ENCODE peak calls at places on chromosomes 5 and 9, in eight cellular contexts. L, N, Z, O, U, X, D and J are unnamed samples.

GRCh38 chr5:40355181-40355580 is 324.5 kb upstream of the PTGER4 start:
- DNase-seq in N (no peak), U (no peak), Z (no peak), O (no peak), X (no peak), L (no peak), D (no peak), J (no peak)

GRCh38 chr9:11757408-11757807 is 935.8 kb upstream of the TYRP1 start:
- DNase-seq in Z (no peak), N (no peak), U (no peak), D (no peak), X (no peak), L (no peak), O (no peak), J (no peak)

GRCh38 chr5:168600409-168600808 is 21.2 kb upstream of the PANK3 start:
- DNase-seq in U (no peak), Z (no peak), O (no peak), D (peak), N (no peak), X (no peak), L (no peak), J (no peak)

GRCh38 chr9:136083558-136084190 is 11.4 kb downstream of the NACC2 start:
- DNase-seq in D (no peak), U (no peak), L (no peak), Z (peak), X (no peak), O (no peak), N (no peak), J (no peak)

GRCh38 chr5:83724001-83724400 is 3.3 kb upstream of the HAPLN1 start:
- DNase-seq in D (no peak), U (no peak), X (no peak), N (no peak), Z (no peak), O (no peak), L (no peak), J (no peak)

GRCh38 chr5:176658817-176659216 is 11.5 kb downstream of the TSPAN17 start:
- DNase-seq in Z (no peak), N (no peak), D (peak), O (no peak), L (peak), U (peak), X (no peak), J (no peak)

GRCh38 chr5:68465934-68466551 is 250.5 kb downstream of the PIK3R1 start:
- DNase-seq in N (no peak), L (no peak), U (no peak), Z (no peak), O (no peak), X (no peak), D (no peak), J (no peak)

GRCh38 chr9:96514108-96514824 is 64.3 kb downstream of the HABP4 start:
- DNase-seq in O (no peak), L (peak), U (peak), D (no peak), N (no peak), Z (no peak), X (no peak), J (no peak)

GRCh38 chr5:127320032-127320945 is 29.7 kb downstream of the MEGF10 start:
- DNase-seq in L (no peak), N (no peak), X (no peak), D (peak), U (peak), Z (no peak), O (no peak), J (peak)

GRCh38 chr5:96649938-96650540 is 12.1 kb upstream of the CAST start:
- DNase-seq in L (no peak), N (no peak), X (no peak), D (no peak), Z (no peak), O (no peak), U (no peak), J (no peak)

GRCh38 chr5:72129730-72130129 is 22.5 kb downstream of the MAP1B start:
- DNase-seq in N (no peak), U (no peak), O (no peak), D (no peak), X (no peak), L (no peak), Z (no peak), J (no peak)

GRCh38 chr5:120405291-120405864 is 58.7 kb upstream of the PRR16 start:
- DNase-seq in O (no peak), N (no peak), X (no peak), D (no peak), U (peak), L (peak), Z (no peak), J (no peak)

GRCh38 chr5:79284852-79285251 is 48.9 kb downstream of the JMY start:
- DNase-seq in U (no peak), L (no peak), Z (no peak), O (no peak), N (no peak), D (no peak), X (no peak), J (no peak)

GRCh38 chr5:10297646-10298204 is 10.0 kb downstream of the CMBL start:
- DNase-seq in Z (no peak), L (no peak), O (no peak), U (no peak), D (no peak), N (no peak), X (no peak), J (no peak)

GRCh38 chr5:38666668-38667498 is 110.4 kb upstream of the LIFR start:
- DNase-seq in X (no peak), O (peak), L (no peak), D (peak), Z (peak), N (peak), U (peak), J (no peak)

GRCh38 chr5:95281211-95281610 is 3.7 kb downstream of the MCTP1 start:
- DNase-seq in L (peak), X (no peak), U (no peak), Z (no peak), D (no peak), N (no peak), O (no peak), J (peak)

GRCh38 chr5:135235002-135235401 is 164.0 kb downstream of the MACROH2A1 start:
- DNase-seq in U (no peak), O (no peak), Z (no peak), X (no peak), N (no peak), L (no peak), D (no peak), J (no peak)

GRCh38 chr5:85646036-85646435 is 971.7 kb upstream of the COX7C start:
- DNase-seq in O (no peak), U (no peak), N (no peak), D (no peak), L (no peak), Z (no peak), X (no peak), J (no peak)

GRCh38 chr9:86097510-86098224 is 1.7 kb downstream of the GOLM1 start:
- DNase-seq in Z (no peak), O (no peak), L (no peak), N (no peak), X (no peak), U (no peak), D (no peak), J (no peak)

GRCh38 chr5:177605078-177605477 is 5.1 kb downstream of the B4GALT7 start:
- DNase-seq in O (no peak), L (no peak), N (no peak), D (no peak), U (no peak), Z (no peak), X (no peak), J (no peak)

GRCh38 chr9:127399736-127400269 is 2.8 kb downstream of the SLC2A8 start:
- DNase-seq in D (no peak), U (no peak), O (no peak), N (no peak), L (no peak), X (no peak), Z (no peak), J (no peak)

GRCh38 chr5:135133698-135134515 is 99.9 kb upstream of the PITX1 start:
- DNase-seq in O (no peak), U (no peak), L (no peak), Z (no peak), N (no peak), D (no peak), X (no peak), J (no peak)

GRCh38 chr5:102627311-102627710 is 127.8 kb upstream of the PAM start:
- DNase-seq in O (no peak), Z (no peak), D (no peak), L (peak), U (peak), N (no peak), X (no peak), J (peak)